ENCODE peak calls at places on chromosomes 11 and 22, in eight cellular contexts. One of them, this sample, is unnamed.

GRCh38 chr22:50467341-50467740 is 7.5 kb downstream of the SBF1 start:
- DNase-seq in HCT116: no peak
- DNase-seq in PC-3: no peak
- DNase-seq in GM23338: no peak
- DNase-seq in hepatocyte: no peak
- DNase-seq in GM23248: no peak
- DNase-seq in neural progenitor cell: no peak
- DNase-seq in SK-N-SH: no peak
- DNase-seq in this sample: peak; percentile 30

GRCh38 chr22:38741576-38741975 is 14.2 kb downstream of the SUN2 start:
- DNase-seq in HCT116: no peak
- DNase-seq in PC-3: no peak
- DNase-seq in GM23338: no peak
- DNase-seq in hepatocyte: no peak
- DNase-seq in GM23248: no peak
- DNase-seq in neural progenitor cell: no peak
- DNase-seq in SK-N-SH: no peak
- DNase-seq in this sample: no peak

GRCh38 chr22:46881373-46882118 is 119.1 kb downstream of the TBC1D22A start:
- DNase-seq in HCT116: no peak
- DNase-seq in PC-3: peak; percentile 49
- DNase-seq in GM23338: no peak
- DNase-seq in hepatocyte: no peak
- DNase-seq in GM23248: peak; percentile 62
- DNase-seq in neural progenitor cell: no peak
- DNase-seq in SK-N-SH: no peak
- DNase-seq in this sample: no peak

GRCh38 chr22:46909237-46910030 is 147.0 kb downstream of the TBC1D22A start:
- DNase-seq in HCT116: no peak
- DNase-seq in PC-3: no peak
- DNase-seq in GM23338: no peak
- DNase-seq in hepatocyte: no peak
- DNase-seq in GM23248: no peak
- DNase-seq in neural progenitor cell: no peak
- DNase-seq in SK-N-SH: no peak
- DNase-seq in this sample: no peak

GRCh38 chr22:44933829-44934735 is 75.7 kb downstream of the PHF21B start:
- DNase-seq in HCT116: no peak
- DNase-seq in PC-3: no peak
- DNase-seq in GM23338: no peak
- DNase-seq in hepatocyte: no peak
- DNase-seq in GM23248: no peak
- DNase-seq in neural progenitor cell: no peak
- DNase-seq in SK-N-SH: no peak
- DNase-seq in this sample: no peak

GRCh38 chr11:74849525-74850391 is 99.1 kb downstream of the XRRA1 start:
- DNase-seq in HCT116: no peak
- DNase-seq in PC-3: peak; percentile 74
- DNase-seq in GM23338: peak; percentile 71
- DNase-seq in hepatocyte: no peak
- DNase-seq in GM23248: peak; percentile 91
- DNase-seq in neural progenitor cell: peak; percentile 51
- DNase-seq in SK-N-SH: no peak
- DNase-seq in this sample: peak; percentile 11

GRCh38 chr22:46003271-46004091 is 26.5 kb upstream of the WNT7B start:
- DNase-seq in HCT116: no peak
- DNase-seq in PC-3: no peak
- DNase-seq in GM23338: no peak
- DNase-seq in hepatocyte: no peak
- DNase-seq in GM23248: peak; percentile 47
- DNase-seq in neural progenitor cell: no peak
- DNase-seq in SK-N-SH: peak; percentile 54
- DNase-seq in this sample: no peak

GRCh38 chr22:33379836-33380235 is 321.7 kb upstream of the SYN3 start:
- DNase-seq in HCT116: no peak
- DNase-seq in PC-3: no peak
- DNase-seq in GM23338: no peak
- DNase-seq in hepatocyte: no peak
- DNase-seq in GM23248: no peak
- DNase-seq in neural progenitor cell: no peak
- DNase-seq in SK-N-SH: no peak
- DNase-seq in this sample: no peak

GRCh38 chr11:101863361-101863760 is 51.4 kb upstream of the CEP126 start:
- DNase-seq in HCT116: no peak
- DNase-seq in PC-3: peak; percentile 82
- DNase-seq in GM23338: no peak
- DNase-seq in hepatocyte: no peak
- DNase-seq in GM23248: peak; percentile 74
- DNase-seq in neural progenitor cell: no peak
- DNase-seq in SK-N-SH: no peak
- DNase-seq in this sample: no peak

GRCh38 chr11:93540337-93540736 is 2.9 kb downstream of the SMCO4 start:
- DNase-seq in HCT116: no peak
- DNase-seq in PC-3: no peak
- DNase-seq in GM23338: no peak
- DNase-seq in hepatocyte: no peak
- DNase-seq in GM23248: no peak
- DNase-seq in neural progenitor cell: no peak
- DNase-seq in SK-N-SH: no peak
- DNase-seq in this sample: no peak

GRCh38 chr11:93542753-93543246 is 391 bp downstream of the SMCO4 start:
- DNase-seq in HCT116: no peak
- DNase-seq in PC-3: no peak
- DNase-seq in GM23338: no peak
- DNase-seq in hepatocyte: no peak
- DNase-seq in GM23248: peak; percentile 60
- DNase-seq in neural progenitor cell: no peak
- DNase-seq in SK-N-SH: no peak
- DNase-seq in this sample: no peak

GRCh38 chr11:93543292-93543977 is at the start of gene SMCO4:
- DNase-seq in HCT116: peak; percentile 58
- DNase-seq in PC-3: peak; percentile 92
- DNase-seq in GM23338: peak; percentile 95
- DNase-seq in hepatocyte: peak; percentile 94
- DNase-seq in GM23248: peak; percentile 92
- DNase-seq in neural progenitor cell: peak; percentile 96
- DNase-seq in SK-N-SH: peak; percentile 93
- DNase-seq in this sample: peak; percentile 85

GRCh38 chr11:93541154-93541553 is 2.0 kb downstream of the SMCO4 start:
- DNase-seq in HCT116: no peak
- DNase-seq in PC-3: no peak
- DNase-seq in GM23338: no peak
- DNase-seq in hepatocyte: no peak
- DNase-seq in GM23248: no peak
- DNase-seq in neural progenitor cell: no peak
- DNase-seq in SK-N-SH: no peak
- DNase-seq in this sample: no peak

GRCh38 chr11:93541884-93542752 is 1.1 kb downstream of the SMCO4 start:
- DNase-seq in HCT116: no peak
- DNase-seq in PC-3: peak; percentile 77
- DNase-seq in GM23338: peak; percentile 82
- DNase-seq in hepatocyte: peak; percentile 63
- DNase-seq in GM23248: peak; percentile 75
- DNase-seq in neural progenitor cell: peak; percentile 59
- DNase-seq in SK-N-SH: peak; percentile 62
- DNase-seq in this sample: peak; percentile 76
- TF ChIP-seq EZH2phosphoT487 in HCT116: no peak
- TF ChIP-seq EZH2phosphoT487 in PC-3: no peak
- TF ChIP-seq EZH2phosphoT487 in GM23338: no peak
- TF ChIP-seq EZH2phosphoT487 in hepatocyte: no peak
- TF ChIP-seq EZH2phosphoT487 in GM23248: no peak
- TF ChIP-seq EZH2phosphoT487 in neural progenitor cell: no peak
- TF ChIP-seq EZH2phosphoT487 in SK-N-SH: no peak
- TF ChIP-seq EZH2phosphoT487 in this sample: no peak

DNA sequence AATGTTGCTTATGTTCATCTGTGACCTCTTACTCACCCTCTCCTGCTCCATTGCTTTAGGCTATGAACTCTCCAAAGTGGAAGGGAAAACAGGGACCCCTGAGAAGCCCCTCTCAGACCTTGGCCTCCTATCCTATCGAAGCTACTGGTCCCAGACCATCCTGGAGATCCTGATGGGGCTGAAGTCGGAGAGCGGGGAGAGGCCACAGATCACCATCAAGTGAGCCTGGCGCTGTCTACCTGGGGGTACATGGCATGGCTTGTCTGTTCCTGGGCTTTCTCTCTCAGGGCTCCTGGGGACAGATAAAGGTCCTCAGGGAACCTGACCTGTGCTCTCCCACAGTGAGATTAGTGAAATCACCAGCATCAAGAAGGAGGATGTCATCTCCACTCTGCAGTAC is 2.1 kb downstream of the RNASEH2C start:
- DNase-seq in HCT116: no peak
- DNase-seq in PC-3: no peak
- DNase-seq in GM23338: no peak
- DNase-seq in hepatocyte: no peak
- DNase-seq in GM23248: no peak
- DNase-seq in neural progenitor cell: no peak
- DNase-seq in SK-N-SH: no peak
- DNase-seq in this sample: no peak
- H4K20me1 ChIP-seq in HCT116: no peaks in the 10 kb centered on the region
- H4K20me1 ChIP-seq in PC-3: peaks cover 14% of the 10 kb centered on the region
- H4K20me1 ChIP-seq in GM23338: peaks cover 3% of the 10 kb centered on the region
- H4K20me1 ChIP-seq in hepatocyte: peaks cover 13% of the 10 kb centered on the region
- H4K20me1 ChIP-seq in GM23248: no peaks in the 10 kb centered on the region
- H4K20me1 ChIP-seq in neural progenitor cell: peaks cover 22% of the 10 kb centered on the region
- H4K20me1 ChIP-seq in SK-N-SH: peaks cover 17% of the 10 kb centered on the region
- H4K20me1 ChIP-seq in this sample: no peaks in the 10 kb centered on the region

GRCh38 chr11:117087446-117087845 is 10.8 kb downstream of the SIK3 start:
- DNase-seq in HCT116: no peak
- DNase-seq in PC-3: no peak
- DNase-seq in GM23338: no peak
- DNase-seq in hepatocyte: no peak
- DNase-seq in GM23248: no peak
- DNase-seq in neural progenitor cell: no peak
- DNase-seq in SK-N-SH: no peak
- DNase-seq in this sample: no peak
- TF ChIP-seq EZH2phosphoT487 in HCT116: no peak
- TF ChIP-seq EZH2phosphoT487 in PC-3: no peak
- TF ChIP-seq EZH2phosphoT487 in GM23338: no peak
- TF ChIP-seq EZH2phosphoT487 in hepatocyte: no peak
- TF ChIP-seq EZH2phosphoT487 in GM23248: no peak
- TF ChIP-seq EZH2phosphoT487 in neural progenitor cell: no peak
- TF ChIP-seq EZH2phosphoT487 in SK-N-SH: no peak
- TF ChIP-seq EZH2phosphoT487 in this sample: no peak

GRCh38 chr11:123169821-123170220 is 25.2 kb downstream of the CLMP start:
- DNase-seq in HCT116: no peak
- DNase-seq in PC-3: no peak
- DNase-seq in GM23338: no peak
- DNase-seq in hepatocyte: no peak
- DNase-seq in GM23248: no peak
- DNase-seq in neural progenitor cell: no peak
- DNase-seq in SK-N-SH: no peak
- DNase-seq in this sample: no peak
- H4K20me1 ChIP-seq in HCT116: no peaks in the 10 kb centered on the region
- H4K20me1 ChIP-seq in PC-3: no peaks in the 10 kb centered on the region
- H4K20me1 ChIP-seq in GM23338: no peaks in the 10 kb centered on the region
- H4K20me1 ChIP-seq in hepatocyte: no peaks in the 10 kb centered on the region
- H4K20me1 ChIP-seq in GM23248: no peaks in the 10 kb centered on the region
- H4K20me1 ChIP-seq in neural progenitor cell: no peaks in the 10 kb centered on the region
- H4K20me1 ChIP-seq in SK-N-SH: no peaks in the 10 kb centered on the region
- H4K20me1 ChIP-seq in this sample: no peaks in the 10 kb centered on the region

DNA sequence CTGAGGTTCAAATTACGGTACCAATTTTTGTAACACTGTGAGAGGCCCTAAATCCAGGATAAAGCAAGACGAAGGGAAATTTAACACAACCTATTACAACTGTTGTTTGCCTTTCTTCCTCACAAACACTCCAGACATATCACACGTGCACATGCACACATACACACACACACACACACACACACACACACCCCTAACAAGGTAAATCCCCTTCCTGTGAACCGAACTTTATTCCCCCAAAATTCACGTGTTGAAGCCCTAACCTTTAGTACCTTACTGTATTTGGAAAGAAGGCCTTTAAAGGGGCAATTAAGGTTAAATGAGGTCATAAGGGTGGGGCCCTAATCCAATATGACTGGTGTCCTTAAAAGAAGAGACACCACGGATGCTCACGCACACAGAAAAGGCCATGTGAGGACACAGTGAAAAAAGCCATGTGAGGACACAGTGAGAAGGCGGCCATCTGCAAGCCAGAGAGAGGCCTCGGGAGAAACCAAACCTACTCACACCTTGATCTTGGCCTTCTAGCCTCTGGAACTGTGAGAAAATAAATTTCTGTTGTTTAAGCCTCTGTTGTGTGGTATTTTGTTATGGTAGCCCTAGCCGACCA is 1.8 kb downstream of the SERGEF start:
- DNase-seq in HCT116: no peak
- DNase-seq in PC-3: no peak
- DNase-seq in GM23338: no peak
- DNase-seq in hepatocyte: no peak
- DNase-seq in GM23248: peak; percentile 13
- DNase-seq in neural progenitor cell: no peak
- DNase-seq in SK-N-SH: no peak
- DNase-seq in this sample: no peak
- TF ChIP-seq EZH2phosphoT487 in HCT116: no peak
- TF ChIP-seq EZH2phosphoT487 in PC-3: no peak
- TF ChIP-seq EZH2phosphoT487 in GM23338: no peak
- TF ChIP-seq EZH2phosphoT487 in hepatocyte: no peak
- TF ChIP-seq EZH2phosphoT487 in GM23248: no peak
- TF ChIP-seq EZH2phosphoT487 in neural progenitor cell: no peak
- TF ChIP-seq EZH2phosphoT487 in SK-N-SH: no peak
- TF ChIP-seq EZH2phosphoT487 in this sample: no peak

GRCh38 chr11:69648679-69649575 is 8.0 kb downstream of the CCND1 start:
- DNase-seq in HCT116: no peak
- DNase-seq in PC-3: no peak
- DNase-seq in GM23338: no peak
- DNase-seq in hepatocyte: no peak
- DNase-seq in GM23248: peak; percentile 21
- DNase-seq in neural progenitor cell: no peak
- DNase-seq in SK-N-SH: no peak
- DNase-seq in this sample: no peak

GRCh38 chr11:69645801-69646492 is 5.0 kb downstream of the CCND1 start:
- DNase-seq in HCT116: no peak
- DNase-seq in PC-3: no peak
- DNase-seq in GM23338: no peak
- DNase-seq in hepatocyte: no peak
- DNase-seq in GM23248: peak; percentile 23
- DNase-seq in neural progenitor cell: peak; percentile 81
- DNase-seq in SK-N-SH: no peak
- DNase-seq in this sample: no peak

GRCh38 chr11:69646493-69647201 is 5.7 kb downstream of the CCND1 start:
- DNase-seq in HCT116: no peak
- DNase-seq in PC-3: no peak
- DNase-seq in GM23338: no peak
- DNase-seq in hepatocyte: no peak
- DNase-seq in GM23248: peak; percentile 46
- DNase-seq in neural progenitor cell: no peak
- DNase-seq in SK-N-SH: peak; percentile 61
- DNase-seq in this sample: no peak

GRCh38 chr11:69647761-69648497 is 7.0 kb downstream of the CCND1 start:
- DNase-seq in HCT116: no peak
- DNase-seq in PC-3: no peak
- DNase-seq in GM23338: no peak
- DNase-seq in hepatocyte: no peak
- DNase-seq in GM23248: peak; percentile 23
- DNase-seq in neural progenitor cell: no peak
- DNase-seq in SK-N-SH: no peak
- DNase-seq in this sample: no peak

GRCh38 chr11:69647349-69647748 is 6.4 kb downstream of the CCND1 start:
- DNase-seq in HCT116: no peak
- DNase-seq in PC-3: no peak
- DNase-seq in GM23338: no peak
- DNase-seq in hepatocyte: no peak
- DNase-seq in GM23248: peak; percentile 26
- DNase-seq in neural progenitor cell: no peak
- DNase-seq in SK-N-SH: no peak
- DNase-seq in this sample: no peak
- H4K20me1 ChIP-seq in HCT116: peaks cover 47% of the 10 kb centered on the region
- H4K20me1 ChIP-seq in PC-3: peaks cover 95% of the 10 kb centered on the region
- H4K20me1 ChIP-seq in GM23338: peaks cover 7% of the 10 kb centered on the region
- H4K20me1 ChIP-seq in hepatocyte: peaks cover 30% of the 10 kb centered on the region
- H4K20me1 ChIP-seq in GM23248: peaks cover 6% of the 10 kb centered on the region
- H4K20me1 ChIP-seq in neural progenitor cell: peaks cover 91% of the 10 kb centered on the region
- H4K20me1 ChIP-seq in SK-N-SH: peaks cover 96% of the 10 kb centered on the region
- H4K20me1 ChIP-seq in this sample: no peaks in the 10 kb centered on the region

This sample was measured in OCI-LY7.